ENCODE peak calls at places on chromosomes 12 and 14, in five cellular contexts. I, P, X, E and C are unnamed samples. For H3K4me1, the result is how much of the 10 kb centered on the place peaks cover.

GRCh38 chr14:34345718-34346465 is 116.1 kb downstream of the SPTSSA start:
- DNase-seq in I (no peak), P (no peak), X (no peak), E (no peak), C (no peak)

GRCh38 chr14:50191499-50191898 is 39.9 kb downstream of the SOS2 start:
- DNase-seq in I (peak), P (no peak), X (no peak), E (no peak), C (no peak)

GRCh38 chr12:12901158-12901791 is 9.9 kb downstream of the GPRC5A start:
- DNase-seq in I (no peak), P (no peak), X (no peak), E (no peak), C (no peak)

GRCh38 chr12:47133981-47134380 is 54.2 kb upstream of the AMIGO2 start:
- DNase-seq in I (no peak), P (no peak), X (no peak), E (no peak), C (no peak)

GRCh38 chr12:89316705-89317139 is 35.6 kb downstream of the DUSP6 start:
- DNase-seq in I (no peak), P (no peak), X (no peak), E (no peak), C (no peak)

GRCh38 chr12:100141998-100142850 is 450 bp downstream of the BLTP3B start:
- DNase-seq in I (peak), P (peak), X (peak), E (peak), C (peak)

GRCh38 chr12:82414926-82415325 is 56.6 kb downstream of the METTL25 start:
- DNase-seq in I (no peak), P (no peak), X (no peak), E (no peak), C (no peak)

GRCh38 chr14:37436519-37436918 is 158.5 kb downstream of the FOXA1 start:
- DNase-seq in I (no peak), P (no peak), X (no peak), E (no peak), C (no peak)

GRCh38 chr12:131720921-131721320 is 10.0 kb downstream of the SFSWAP start:
- DNase-seq in I (no peak), P (no peak), X (no peak), E (no peak), C (no peak)

GRCh38 chr14:44736326-44736725 is 225.4 kb downstream of the KLHL28 start:
- DNase-seq in I (no peak), P (no peak), X (no peak), E (no peak), C (no peak)

GRCh38 chr14:101992708-101993107 is 28.3 kb downstream of the DYNC1H1 start:
- DNase-seq in I (peak), P (no peak), X (no peak), E (no peak), C (no peak)

GRCh38 chr14:96502621-96503251 is 554 bp downstream of the PAPOLA start:
- DNase-seq in I (peak), P (peak), X (no peak), E (peak), C (peak)

GRCh38 chr14:78154827-78155226 is 15.3 kb upstream of the NRXN3 start:
- DNase-seq in I (no peak), P (no peak), X (no peak), E (no peak), C (no peak)

GRCh38 chr12:62332598-62332997 is 72.4 kb downstream of the USP15 start:
- DNase-seq in I (no peak), P (no peak), X (no peak), E (no peak), C (no peak)

GRCh38 chr12:2513141-2514037 is 281.4 kb upstream of the FKBP4 start:
- DNase-seq in I (no peak), P (no peak), X (no peak), E (no peak), C (no peak)

GRCh38 chr14:51070732-51071131 is 24.2 kb downstream of the TRIM9 start:
- DNase-seq in I (no peak), P (no peak), X (no peak), E (no peak), C (no peak)

GRCh38 chr14:55938249-55938791 is 179.9 kb upstream of the PELI2 start:
- DNase-seq in I (no peak), P (no peak), X (no peak), E (no peak), C (no peak)

GRCh38 chr14:99675951-99676350 is 8.1 kb upstream of the CYP46A1 start:
- DNase-seq in I (no peak), P (no peak), X (no peak), E (no peak), C (peak)

GRCh38 chr14:51328089-51328941 is 88.3 kb downstream of the TMX1 start:
- DNase-seq in I (no peak), P (no peak), X (peak), E (no peak), C (no peak)

GRCh38 chr14:81062816-81063215 is 107.4 kb downstream of the TSHR start:
- DNase-seq in I (peak), P (no peak), X (peak), E (no peak), C (no peak)

GRCh38 chr12:68224613-68225285 is 861 bp downstream of the IL26 start:
- DNase-seq in I (no peak), P (no peak), X (no peak), E (no peak), C (no peak)

GRCh38 chr12:50050410-50051280 is 6.8 kb upstream of the ASIC1 start:
- DNase-seq in I (no peak), P (peak), X (no peak), E (peak), C (peak)

GRCh38 chr12:105369014-105369413 is 38.5 kb downstream of the C12orf75 start:
- DNase-seq in I (no peak), P (no peak), X (no peak), E (no peak), C (no peak)

DNA sequence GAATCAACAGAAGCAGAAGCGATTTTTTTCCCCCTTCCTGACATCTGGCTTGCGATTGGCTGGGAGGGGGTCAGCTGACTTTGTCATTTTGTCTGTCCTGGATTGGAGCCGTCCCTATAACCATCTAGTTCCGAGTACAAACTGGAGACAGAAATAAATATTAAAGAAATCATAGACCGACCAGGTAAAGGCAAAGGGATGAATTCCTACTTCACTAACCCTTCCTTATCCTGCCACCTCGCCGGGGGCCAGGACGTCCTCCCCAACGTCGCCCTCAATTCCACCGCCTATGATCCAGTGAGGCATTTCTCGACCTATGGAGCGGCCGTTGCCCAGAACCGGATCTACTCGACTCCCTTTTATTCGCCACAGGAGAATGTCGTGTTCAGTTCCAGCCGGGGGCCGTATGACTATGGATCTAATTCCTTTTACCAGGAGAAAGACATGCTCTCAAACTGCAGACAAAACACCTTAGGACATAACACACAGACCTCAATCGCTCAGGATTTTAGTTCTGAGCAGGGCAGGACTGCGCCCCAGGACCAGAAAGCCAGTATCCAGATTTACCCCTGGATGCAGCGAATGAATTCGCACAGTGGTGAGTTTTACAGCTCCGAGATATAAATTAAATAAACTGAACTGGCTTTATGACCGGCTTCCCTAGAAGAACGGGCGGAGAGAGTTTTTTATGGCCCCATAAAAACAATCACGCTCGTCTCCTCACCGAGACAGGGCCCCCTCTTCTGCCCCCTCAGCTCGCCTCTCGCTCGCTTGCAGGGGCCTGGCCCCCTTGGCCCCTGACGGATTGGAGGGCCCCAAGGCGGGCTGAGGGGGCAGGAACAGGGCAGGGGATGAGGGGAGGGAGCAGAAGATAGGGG is at the start of gene HOXC6:
- DNase-seq in I (peak), P (no peak), X (no peak), E (peak), C (no peak)
- H3K4me1 ChIP-seq in I (under half), P (under half), X (under half), E (under half), C (under half)

GRCh38 chr12:1463073-1463905 is 131.1 kb downstream of the FBXL14 start:
- DNase-seq in I (no peak), P (no peak), X (no peak), E (no peak), C (no peak)
- H3K4me3 ChIP-seq in I (no peak), P (no peak), X (no peak), E (no peak), C (no peak)

GRCh38 chr12:71685961-71686657 is at the start of gene TMEM19:
- DNase-seq in I (peak), P (peak), X (peak), E (peak), C (peak)
- TF ChIP-seq CTCF in I (peak), P (no peak), X (peak), E (no peak), C (peak)

GRCh38 chr12:95611676-95612309 is 60.5 kb upstream of the USP44 start:
- DNase-seq in I (no peak), P (no peak), X (no peak), E (no peak), C (no peak)

GRCh38 chr12:95605087-95605486 is 53.8 kb upstream of the USP44 start:
- DNase-seq in I (no peak), P (no peak), X (no peak), E (no peak), C (no peak)

GRCh38 chr12:95608252-95609033 is 57.2 kb upstream of the USP44 start:
- DNase-seq in I (no peak), P (peak), X (no peak), E (no peak), C (peak)

GRCh38 chr12:95605875-95606274 is 54.6 kb upstream of the USP44 start:
- DNase-seq in I (no peak), P (no peak), X (no peak), E (no peak), C (peak)

GRCh38 chr12:95607642-95608041 is 56.4 kb upstream of the USP44 start:
- DNase-seq in I (no peak), P (no peak), X (no peak), E (no peak), C (peak)
- H3K4me1 ChIP-seq in I (under half), P (under half), X (under half), E (under half), C (half or more)

GRCh38 chr12:26195641-26196423 is 459 bp downstream of the SSPN start:
- DNase-seq in I (no peak), P (peak), X (no peak), E (peak), C (peak)
- H3K4me3 ChIP-seq in I (no peak), P (peak), X (no peak), E (peak), C (peak)

GRCh38 chr14:97602438-97603117 is 805.4 kb downstream of the VRK1 start:
- DNase-seq in I (no peak), P (peak), X (peak), E (no peak), C (no peak)
- TF ChIP-seq CTCF in I (no peak), P (no peak), X (peak), E (no peak), C (no peak)